ENCODE peak calls at places on chromosome 5, in six cellular contexts. J is fibroblast of lung; E is stimulated activated CD8-positive, alpha-beta memory T cell treated with anti-CD3 and anti-CD28 coated beads, Interleukin-15, amount 100 ng/mL, for 24 hours; P is activated T-helper 1 cell treated with anti-CD3 and anti-CD28 coated beads, Interleukin-12 subunit alpha, Interleukin-12 subunit beta, Interleukin-2, Interleukin-4 antibody, amounts not matched to agents 30 ng/mL and 10 ng/mL and 1 ng/mL, durations not matched to agents 14 hours and 24 hours and 36 hours; I is aorta; L is stimulated activated CD4-positive, alpha-beta T cell treated with anti-CD3 and anti-CD28 coated beads, Interleukin-2, amount 100 ng/mL, for 48 hours. B is an unnamed sample.

GRCh38 chr5:59829922-59830321 is 63.6 kb downstream of the PDE4D start:
- DNase-seq in J (no peak), E (no peak), P (no peak), I (no peak), L (no peak), B (no peak)

GRCh38 chr5:82405618-82406199 is 127.6 kb upstream of the RPS23 start:
- DNase-seq in J (peak; percentile 100), E (no peak), P (no peak), I (no peak), L (no peak), B (no peak)

GRCh38 chr5:176352116-176352878 is 9.3 kb downstream of the KIAA1191 start:
- DNase-seq in J (no peak), E (no peak), P (no peak), I (no peak), L (no peak), B (no peak)

GRCh38 chr5:117054808-117055398 is 480.3 kb upstream of the SEMA6A start:
- DNase-seq in J (peak; percentile 20), E (no peak), P (no peak), I (no peak), L (no peak), B (no peak)

GRCh38 chr5:111741270-111741669 is 15.7 kb downstream of the NREP start:
- DNase-seq in J (peak; percentile 44), E (no peak), P (no peak), I (no peak), L (no peak), B (no peak)

GRCh38 chr5:82360043-82360442 is 81.9 kb upstream of the RPS23 start:
- DNase-seq in J (no peak), E (no peak), P (no peak), I (no peak), L (no peak), B (no peak)

GRCh38 chr5:179111267-179112207 is 51.4 kb downstream of the ZNF354C start:
- DNase-seq in J (no peak), E (no peak), P (no peak), I (no peak), L (no peak), B (no peak)

GRCh38 chr5:97243352-97243751 is 60.3 kb upstream of the RIOK2 start:
- DNase-seq in J (peak; percentile 2), E (no peak), P (no peak), I (no peak), L (no peak), B (no peak)

GRCh38 chr5:151278845-151279244 is 24.7 kb downstream of the SLC36A3 start:
- DNase-seq in J (no peak), E (no peak), P (no peak), I (no peak), L (no peak), B (no peak)

GRCh38 chr5:132686193-132686592 is 12.4 kb downstream of the IL4 start:
- DNase-seq in J (no peak), E (no peak), P (no peak), I (no peak), L (no peak), B (no peak)

GRCh38 chr5:80195837-80196400 is 59.9 kb downstream of the SERINC5 start:
- DNase-seq in J (no peak), E (no peak), P (no peak), I (no peak), L (no peak), B (no peak)

GRCh38 chr5:55674340-55674739 is 37.8 kb downstream of the SLC38A9 start:
- DNase-seq in J (no peak), E (no peak), P (no peak), I (no peak), L (no peak), B (no peak)

GRCh38 chr5:55226027-55226933 is 835 bp downstream of the MCIDAS start:
- DNase-seq in J (no peak), E (no peak), P (no peak), I (no peak), L (peak; percentile 69), B (peak; percentile 51)

GRCh38 chr5:94969174-94969573 is 315.7 kb downstream of the MCTP1 start:
- DNase-seq in J (peak; percentile 69), E (no peak), P (no peak), I (no peak), L (no peak), B (no peak)

B was measured in ovary.